ENCODE peak calls at places on chromosome 22, in four cellular contexts. T is amniotic stem cell; S is naive thymus-derived CD8-positive, alpha-beta T cell; M is HEK293T. J is an unnamed sample.

GRCh38 chr22:47163876-47164513 is 401.5 kb downstream of the TBC1D22A start:
- DNase-seq in T (no peak), M (no peak), S (no peak), J (no peak)

GRCh38 chr22:25025586-25025985 is 73.1 kb downstream of the KIAA1671 start:
- DNase-seq in S (no peak), M (no peak), T (no peak), J (no peak)

GRCh38 chr22:24894998-24895397 is 51.5 kb downstream of the LHFPL7 start:
- DNase-seq in T (no peak), S (no peak), M (no peak), J (no peak)

GRCh38 chr22:47044722-47045545 is 282.5 kb downstream of the TBC1D22A start:
- DNase-seq in T (no peak), M (no peak), S (no peak), J (no peak)

GRCh38 chr22:47854680-47855079 is 1092.2 kb downstream of the TBC1D22A start:
- DNase-seq in S (no peak), M (no peak), T (no peak), J (no peak)

GRCh38 chr22:35173655-35174054 is 83.6 kb upstream of the HMGXB4 start:
- DNase-seq in T (no peak), S (no peak), M (no peak), J (no peak)

GRCh38 chr22:33903012-33903411 is 17.3 kb downstream of the LARGE1 start:
- DNase-seq in M (no peak), S (no peak), T (no peak), J (no peak)

GRCh38 chr22:29096736-29097669 is 24.2 kb downstream of the KREMEN1 start:
- DNase-seq in M (no peak), S (no peak), T (no peak), J (no peak)

GRCh38 chr22:23704062-23704461 is 13.2 kb downstream of the RGL4 start:
- DNase-seq in S (no peak), T (no peak), M (no peak), J (no peak)

GRCh38 chr22:31040542-31041398 is 40.3 kb upstream of the SMTN start:
- DNase-seq in S (no peak), T (no peak), M (no peak), J (no peak)

GRCh38 chr22:48523091-48523490 is 1304.6 kb downstream of the BRD1 start:
- DNase-seq in T (no peak), S (no peak), M (no peak), J (no peak)

GRCh38 chr22:35357883-35358621 is 22.8 kb upstream of the HMOX1 start:
- DNase-seq in S (no peak), T (no peak), M (no peak), J (no peak)

GRCh38 chr22:49779853-49780271 is 47.8 kb downstream of the BRD1 start:
- DNase-seq in M (no peak), T (no peak), S (no peak), J (no peak)

GRCh38 chr22:47776329-47776728 is 1013.9 kb downstream of the TBC1D22A start:
- DNase-seq in M (no peak), T (no peak), S (no peak), J (no peak)

GRCh38 chr22:41480397-41480735 is 11.4 kb downstream of the ACO2 start:
- DNase-seq in S (no peak), M (no peak), T (peak), J (no peak)

GRCh38 chr22:29840498-29840897 is 2.4 kb upstream of the ASCC2 start:
- DNase-seq in M (no peak), S (no peak), T (no peak), J (no peak)

GRCh38 chr22:37534445-37534844 is 15.2 kb upstream of the CARD10 start:
- DNase-seq in S (no peak), M (no peak), T (no peak), J (no peak)

GRCh38 chr22:38844661-38845367 is 986 bp upstream of the NPTXR start:
- DNase-seq in M (no peak), T (no peak), S (no peak), J (no peak)

GRCh38 chr22:30324008-30324730 is 2.6 kb downstream of the TBC1D10A start:
- DNase-seq in T (no peak), M (no peak), S (peak), J (peak)

GRCh38 chr22:35873426-35873825 is 155.2 kb downstream of the RBFOX2 start:
- DNase-seq in S (no peak), T (no peak), M (no peak), J (no peak)

J was measured in activated CD4-positive, alpha-beta memory T cell treated with anti-CD3 and anti-CD28 coated beads, Interleukin-2, amount 10 ng/mL, durations not matched to agents 7 days and 5 days.